ENCODE peak calls at places on chromosome 16, in four cellular contexts. S, G, Z and A are unnamed samples.

GRCh38 chr16:88722784-88723506 is 16.6 kb downstream of the CTU2 start:
- DNase-seq in S (no peak), G (no peak), Z (no peak), A (no peak)

GRCh38 chr16:28321700-28322411 is 29.5 kb downstream of the SBK1 start:
- DNase-seq in S (peak), G (peak), Z (no peak), A (peak)

GRCh38 chr16:81424761-81425160 is 19.8 kb upstream of the CMIP start:
- DNase-seq in S (no peak), G (no peak), Z (no peak), A (no peak)

GRCh38 chr16:1019934-1020305 is 38.4 kb downstream of the SOX8 start:
- DNase-seq in S (no peak), G (no peak), Z (no peak), A (no peak)

GRCh38 chr16:24452724-24453123 is 86.6 kb upstream of the RBBP6 start:
- DNase-seq in S (no peak), G (no peak), Z (no peak), A (no peak)

GRCh38 chr16:3158498-3159314 is 23.9 kb downstream of the ZNF213 start:
- DNase-seq in S (peak), G (peak), Z (peak), A (peak)

GRCh38 chr16:50839356-50839755 is 97.5 kb downstream of the CYLD start:
- DNase-seq in S (no peak), G (no peak), Z (no peak), A (no peak)

GRCh38 chr16:66262253-66263167 is 104.0 kb upstream of the CDH5 start:
- DNase-seq in S (no peak), G (no peak), Z (no peak), A (no peak)

GRCh38 chr16:10338426-10338825 is 47.4 kb upstream of the ATF7IP2 start:
- DNase-seq in S (no peak), G (no peak), Z (no peak), A (no peak)

GRCh38 chr16:70407811-70408274 is 31.1 kb downstream of the ST3GAL2 start:
- DNase-seq in S (no peak), G (peak), Z (no peak), A (no peak)

GRCh38 chr16:53080345-53081031 is 25.7 kb downstream of the CHD9 start:
- DNase-seq in S (peak), G (no peak), Z (peak), A (peak)

GRCh38 chr16:23286131-23286532 is 16.0 kb upstream of the SCNN1B start:
- DNase-seq in S (peak), G (no peak), Z (no peak), A (no peak)

GRCh38 chr16:89256651-89257254 is 39.2 kb downstream of the ZNF778 start:
- DNase-seq in S (peak), G (peak), Z (peak), A (no peak)

GRCh38 chr16:3186946-3187690 is 886 bp upstream of the OR1F1 start:
- DNase-seq in S (no peak), G (no peak), Z (no peak), A (no peak)

GRCh38 chr16:85221081-85221809 is 109.0 kb upstream of the CIBAR2 start:
- DNase-seq in S (no peak), G (no peak), Z (no peak), A (no peak)

GRCh38 chr16:25140459-25140858 is 28.9 kb downstream of the LCMT1 start:
- DNase-seq in S (no peak), G (no peak), Z (no peak), A (no peak)

GRCh38 chr16:65414284-65414984 is 292.6 kb upstream of the CDH11 start:
- DNase-seq in S (peak), G (no peak), Z (peak), A (no peak)

GRCh38 chr16:83187404-83187803 is 560.6 kb downstream of the CDH13 start:
- DNase-seq in S (peak), G (no peak), Z (peak), A (peak)

GRCh38 chr16:53781023-53781605 is 77.2 kb downstream of the FTO start:
- DNase-seq in S (no peak), G (no peak), Z (no peak), A (no peak)